ENCODE peak calls at places on chromosomes 5 and 9, in seven cellular contexts. N, E, L, Y, V, P and T are unnamed samples.

GRCh38 chr5:73129143-73129542 is 8.8 kb downstream of the TMEM171 start:
- DNase-seq in N (no peak), E (no peak), L (no peak), Y (no peak), V (no peak), P (no peak), T (no peak)

GRCh38 chr5:1402611-1403255 is 42.5 kb downstream of the SLC6A3 start:
- DNase-seq in N (no peak), E (no peak), L (no peak), Y (no peak), V (no peak), P (peak), T (no peak)

GRCh38 chr5:169115725-169116124 is 185.2 kb downstream of the SLIT3 start:
- DNase-seq in N (no peak), E (no peak), L (no peak), Y (no peak), V (no peak), P (no peak), T (no peak)

GRCh38 chr5:1101991-1102713 is 9.7 kb downstream of the SLC12A7 start:
- DNase-seq in N (peak), E (no peak), L (no peak), Y (no peak), V (no peak), P (no peak), T (no peak)

GRCh38 chr9:6779417-6780241 is 21.9 kb downstream of the KDM4C start:
- DNase-seq in N (peak), E (no peak), L (no peak), Y (no peak), V (no peak), P (no peak), T (peak)

GRCh38 chr5:147666419-147666818 is 116.1 kb downstream of the JAKMIP2 start:
- DNase-seq in N (no peak), E (no peak), L (no peak), Y (no peak), V (no peak), P (no peak), T (no peak)

GRCh38 chr5:112338681-112339337 is 80.3 kb downstream of the EPB41L4A start:
- DNase-seq in N (peak), E (peak), L (peak), Y (no peak), V (no peak), P (no peak), T (peak)

GRCh38 chr5:137594717-137595116 is 95.6 kb upstream of the SPOCK1 start:
- DNase-seq in N (peak), E (no peak), L (no peak), Y (no peak), V (no peak), P (no peak), T (peak)

GRCh38 chr5:148820778-148821395 is 5.5 kb upstream of the ADRB2 start:
- DNase-seq in N (peak), E (peak), L (peak), Y (no peak), V (no peak), P (no peak), T (peak)

GRCh38 chr9:69376651-69377050 is 51.6 kb downstream of the ENTREP1 start:
- DNase-seq in N (peak), E (peak), L (peak), Y (peak), V (peak), P (peak), T (peak)

GRCh38 chr9:13716620-13717019 is 437.1 kb upstream of the MPDZ start:
- DNase-seq in N (peak), E (no peak), L (no peak), Y (no peak), V (no peak), P (no peak), T (peak)

GRCh38 chr5:105931782-105932489 is 1738.8 kb downstream of the EFNA5 start:
- DNase-seq in N (peak), E (peak), L (peak), Y (no peak), V (no peak), P (peak), T (peak)

GRCh38 chr5:111028865-111029264 is 42.6 kb upstream of the TSLP start:
- DNase-seq in N (no peak), E (no peak), L (peak), Y (no peak), V (no peak), P (peak), T (no peak)

GRCh38 chr5:13946111-13946510 is 1.6 kb upstream of the DNAH5 start:
- DNase-seq in N (no peak), E (peak), L (peak), Y (no peak), V (peak), P (no peak), T (peak)

GRCh38 chr9:133128152-133128551 is 7.1 kb upstream of the RALGDS start:
- DNase-seq in N (no peak), E (no peak), L (no peak), Y (no peak), V (no peak), P (no peak), T (no peak)

GRCh38 chr5:55679556-55679955 is 32.6 kb downstream of the SLC38A9 start:
- DNase-seq in N (no peak), E (peak), L (no peak), Y (no peak), V (no peak), P (no peak), T (no peak)

GRCh38 chr9:114677418-114677817 is 4.6 kb downstream of the TEX48 start:
- DNase-seq in N (peak), E (peak), L (peak), Y (peak), V (no peak), P (peak), T (peak)

GRCh38 chr5:14305045-14305444 is 161.9 kb downstream of the TRIO start:
- DNase-seq in N (peak), E (peak), L (peak), Y (peak), V (no peak), P (no peak), T (peak)

GRCh38 chr5:80098951-80099350 is 63.8 kb downstream of the THBS4 start:
- DNase-seq in N (no peak), E (no peak), L (no peak), Y (no peak), V (no peak), P (no peak), T (no peak)

GRCh38 chr5:140224658-140225057 is 49.7 kb downstream of the CYSTM1 start:
- DNase-seq in N (no peak), E (no peak), L (no peak), Y (no peak), V (no peak), P (peak), T (no peak)

GRCh38 chr5:1386274-1386717 is 41.4 kb upstream of the CLPTM1L start:
- DNase-seq in N (peak), E (peak), L (peak), Y (no peak), V (peak), P (peak), T (peak)

GRCh38 chr9:4238522-4238921 is 61.3 kb downstream of the GLIS3 start:
- DNase-seq in N (peak), E (peak), L (peak), Y (no peak), V (no peak), P (peak), T (peak)

GRCh38 chr9:133107245-133107722 is 13.8 kb downstream of the RALGDS start:
- DNase-seq in N (no peak), E (no peak), L (no peak), Y (no peak), V (no peak), P (peak), T (no peak)

GRCh38 chr5:105506692-105507277 is 1944.2 kb upstream of the NUDT12 start:
- DNase-seq in N (peak), E (no peak), L (peak), Y (no peak), V (no peak), P (no peak), T (no peak)

GRCh38 chr9:87760534-87760933 is 34.6 kb downstream of the CTSL start:
- DNase-seq in N (no peak), E (no peak), L (no peak), Y (no peak), V (no peak), P (no peak), T (no peak)

GRCh38 chr5:59562756-59563389 is 330.7 kb downstream of the PDE4D start:
- DNase-seq in N (peak), E (peak), L (peak), Y (no peak), V (no peak), P (no peak), T (no peak)

GRCh38 chr5:81626524-81626923 is 124.4 kb downstream of the SSBP2 start:
- DNase-seq in N (peak), E (peak), L (peak), Y (no peak), V (no peak), P (peak), T (peak)
- TF ChIP-seq CTCF in N (no peak), E (no peak), L (no peak), Y (no peak), V (no peak), P (no peak), T (no peak)

GRCh38 chr9:36258170-36258988 is at the start of gene GNE:
- DNase-seq in N (peak), E (peak), L (peak), Y (peak), V (peak), P (peak), T (peak)
- H3K4me3 ChIP-seq in N (peak), E (peak), L (peak), Y (peak), V (peak), P (peak), T (peak)

GRCh38 chr5:123665822-123666371 is 153.9 kb downstream of the CSNK1G3 start:
- DNase-seq in N (no peak), E (no peak), L (peak), Y (no peak), V (no peak), P (no peak), T (no peak)
- TF ChIP-seq CTCF in N (no peak), E (no peak), L (peak), Y (no peak), V (no peak), P (no peak), T (no peak)

DNA sequence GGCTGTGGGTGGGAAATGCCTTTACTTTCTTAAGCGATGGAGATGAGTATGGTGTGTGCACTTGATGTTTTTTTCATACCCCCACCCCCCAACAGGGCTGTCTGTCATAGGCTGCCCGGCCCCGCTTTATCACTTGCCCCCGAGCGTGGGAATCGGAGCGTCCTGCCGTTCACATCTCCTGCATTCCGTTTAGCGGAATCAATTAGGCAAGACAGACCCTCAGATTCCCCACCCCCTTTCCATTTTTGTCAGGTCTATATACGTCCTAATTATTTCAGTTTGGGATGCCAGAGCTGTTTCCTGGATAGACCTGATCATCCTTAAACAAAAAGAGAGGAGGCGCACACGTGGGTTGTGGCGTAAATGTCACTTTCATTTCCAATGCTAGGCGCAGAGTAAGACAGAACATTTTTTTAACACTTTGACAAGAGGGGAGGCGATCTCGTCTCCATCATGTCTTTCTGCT is 217.2 kb downstream of the MEF2C start:
- DNase-seq in N (no peak), E (no peak), L (no peak), Y (no peak), V (no peak), P (no peak), T (no peak)
- H3K4me3 ChIP-seq in N (no peak), E (no peak), L (peak), Y (no peak), V (peak), P (no peak), T (no peak)

GRCh38 chr9:81633952-81634421 is 55.4 kb downstream of the TLE1 start:
- DNase-seq in N (no peak), E (no peak), L (no peak), Y (no peak), V (no peak), P (no peak), T (no peak)
- TF ChIP-seq CTCF in N (no peak), E (no peak), L (no peak), Y (no peak), V (no peak), P (no peak), T (no peak)

GRCh38 chr9:8872802-8873201 is 1073.2 kb upstream of the DMAC1 start:
- DNase-seq in N (no peak), E (no peak), L (no peak), Y (no peak), V (no peak), P (no peak), T (peak)

GRCh38 chr9:8868632-8869031 is 1069.1 kb upstream of the DMAC1 start:
- DNase-seq in N (no peak), E (no peak), L (no peak), Y (no peak), V (no peak), P (no peak), T (peak)

GRCh38 chr9:8869812-8870211 is 1070.2 kb upstream of the DMAC1 start:
- DNase-seq in N (no peak), E (no peak), L (no peak), Y (no peak), V (no peak), P (no peak), T (no peak)

GRCh38 chr9:8871796-8872470 is 1072.4 kb upstream of the DMAC1 start:
- DNase-seq in N (no peak), E (no peak), L (no peak), Y (no peak), V (no peak), P (no peak), T (no peak)

GRCh38 chr9:8871396-8871795 is 1071.8 kb upstream of the DMAC1 start:
- DNase-seq in N (no peak), E (no peak), L (no peak), Y (no peak), V (no peak), P (no peak), T (no peak)
- H3K4me3 ChIP-seq in N (no peak), E (no peak), L (no peak), Y (no peak), V (no peak), P (no peak), T (no peak)

GRCh38 chr9:36137392-36138004 is 965 bp downstream of the GLIPR2 start:
- DNase-seq in N (peak), E (peak), L (peak), Y (no peak), V (no peak), P (peak), T (peak)

GRCh38 chr9:36135791-36136276 is 699 bp upstream of the GLIPR2 start:
- DNase-seq in N (no peak), E (no peak), L (no peak), Y (no peak), V (no peak), P (no peak), T (no peak)

GRCh38 chr9:36134761-36135505 is 1.6 kb upstream of the GLIPR2 start:
- DNase-seq in N (no peak), E (no peak), L (no peak), Y (no peak), V (no peak), P (no peak), T (no peak)

GRCh38 chr9:36136894-36137391 is 410 bp downstream of the GLIPR2 start:
- DNase-seq in N (no peak), E (no peak), L (no peak), Y (no peak), V (no peak), P (peak), T (no peak)

DNA sequence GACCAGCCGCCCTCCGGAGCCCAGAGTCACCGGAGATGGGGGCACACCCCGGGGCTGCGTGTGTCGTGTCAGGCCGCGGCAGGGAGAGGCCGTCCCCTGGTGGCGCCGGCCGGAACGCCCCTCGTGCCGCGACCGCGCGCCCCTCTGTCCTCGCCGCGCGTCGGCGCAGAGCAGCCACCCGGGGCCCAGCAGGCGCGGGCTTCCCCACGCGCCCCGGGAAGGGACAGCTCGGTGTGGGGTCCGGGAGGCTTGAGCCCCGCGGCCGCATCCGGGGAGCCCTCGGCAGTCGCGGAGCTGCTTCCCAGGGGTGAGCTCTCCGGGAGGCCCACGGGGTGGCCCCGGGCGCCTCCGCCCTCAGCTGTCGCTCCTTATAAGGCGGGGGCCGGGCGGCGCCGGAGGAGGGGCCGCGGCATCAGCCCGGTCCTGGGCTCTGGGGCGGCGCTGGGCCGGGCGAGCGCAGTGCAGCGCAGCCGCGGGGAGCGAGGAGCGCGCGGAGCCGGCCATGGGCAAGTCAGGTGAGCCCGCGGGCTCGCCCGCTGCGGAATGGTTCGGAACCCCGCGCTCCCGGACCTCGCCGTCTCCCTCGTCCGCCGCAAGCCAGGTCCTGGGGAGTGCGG is at the start of gene GLIPR2:
- DNase-seq in N (peak), E (peak), L (peak), Y (no peak), V (peak), P (peak), T (peak)
- TF ChIP-seq CTCF in N (no peak), E (no peak), L (no peak), Y (peak), V (peak), P (no peak), T (peak)